ENCODE peak calls at places on chromosomes 5 and 9, in ten cellular contexts. E is hypothalamus; I is T-helper 2 cell; C is EL; U is RKO; P is activated T-helper 9 cell treated with anti-CD3 and anti-CD28 coated beads, Interleukin-2, amount 50 U/mL, for 16 hours; F is CD8-positive, alpha-beta T cell; A is LHCN-M2; T is RCC 7860; J is activated CD8-positive, alpha-beta memory T cell treated with anti-CD3 and anti-CD28 coated beads for 48 hours. H is an unnamed sample.

GRCh38 chr5:96252596-96252995 is 180.5 kb downstream of the PCSK1 start:
- DNase-seq in E (no peak), I (no peak), C (peak), U (no peak), P (no peak), F (no peak), A (no peak), T (no peak), J (no peak), H (no peak)

GRCh38 chr9:133955821-133956411 is 36.2 kb downstream of the VAV2 start:
- DNase-seq in E (no peak), I (peak), C (no peak), U (no peak), P (no peak), F (peak), A (no peak), T (no peak), J (no peak), H (no peak)

GRCh38 chr5:1130218-1130946 is 18.5 kb upstream of the SLC12A7 start:
- DNase-seq in E (no peak), I (no peak), C (no peak), U (no peak), P (no peak), F (no peak), A (no peak), T (no peak), J (no peak), H (no peak)

GRCh38 chr5:113123563-113123962 is 147.0 kb downstream of the DCP2 start:
- DNase-seq in E (no peak), I (no peak), C (no peak), U (peak), P (no peak), F (no peak), A (peak), T (no peak), J (no peak), H (peak)

GRCh38 chr5:173670130-173670591 is 53.7 kb upstream of the BOD1 start:
- DNase-seq in E (no peak), I (no peak), C (no peak), U (no peak), P (no peak), F (no peak), A (no peak), T (no peak), J (no peak), H (no peak)

GRCh38 chr9:21836437-21837161 is 34.2 kb downstream of the MTAP start:
- DNase-seq in E (no peak), I (no peak), C (peak), U (peak), P (no peak), F (no peak), A (peak), T (peak), J (no peak), H (no peak)

GRCh38 chr5:36276864-36277263 is 24.8 kb downstream of the RANBP3L start:
- DNase-seq in E (peak), I (no peak), C (no peak), U (no peak), P (no peak), F (no peak), A (no peak), T (no peak), J (no peak), H (no peak)

GRCh38 chr9:12884736-12885395 is 110.0 kb downstream of the LURAP1L start:
- DNase-seq in E (peak), I (no peak), C (peak), U (peak), P (no peak), F (no peak), A (peak), T (peak), J (no peak), H (peak)

GRCh38 chr5:79794347-79794746 is 104.7 kb downstream of the CMYA5 start:
- DNase-seq in E (no peak), I (no peak), C (no peak), U (no peak), P (no peak), F (no peak), A (no peak), T (no peak), J (no peak), H (no peak)

GRCh38 chr5:80780761-80781285 is 126.0 kb upstream of the DHFR start:
- DNase-seq in E (no peak), I (no peak), C (no peak), U (no peak), P (no peak), F (no peak), A (no peak), T (no peak), J (no peak), H (peak)

GRCh38 chr5:161676109-161676508 is 9.4 kb upstream of the GABRA6 start:
- DNase-seq in E (no peak), I (peak), C (no peak), U (peak), P (no peak), F (no peak), A (peak), T (no peak), J (no peak), H (peak)

GRCh38 chr9:106941901-106942300 is 78.9 kb downstream of the ZNF462 start:
- DNase-seq in E (no peak), I (no peak), C (no peak), U (no peak), P (no peak), F (no peak), A (no peak), T (no peak), J (no peak), H (no peak)

GRCh38 chr9:108272350-108272899 is 583.4 kb downstream of the ACTL7B start:
- DNase-seq in E (peak), I (no peak), C (peak), U (peak), P (no peak), F (no peak), A (peak), T (peak), J (no peak), H (peak)

GRCh38 chr5:158838788-158839187 is 260.9 kb downstream of the EBF1 start:
- DNase-seq in E (no peak), I (no peak), C (no peak), U (no peak), P (no peak), F (no peak), A (no peak), T (no peak), J (no peak), H (no peak)

GRCh38 chr9:69411931-69412740 is 87.1 kb downstream of the ENTREP1 start:
- DNase-seq in E (no peak), I (no peak), C (no peak), U (no peak), P (no peak), F (no peak), A (no peak), T (no peak), J (no peak), H (no peak)

GRCh38 chr5:170572453-170572852 is 68.6 kb downstream of the KCNIP1 start:
- DNase-seq in E (no peak), I (peak), C (no peak), U (no peak), P (peak), F (no peak), A (no peak), T (peak), J (no peak), H (no peak)

GRCh38 chr9:101601904-101602765 is 7.4 kb upstream of the PPP3R2 start:
- DNase-seq in E (peak), I (peak), C (peak), U (peak), P (no peak), F (peak), A (peak), T (peak), J (no peak), H (peak)

GRCh38 chr5:9370256-9370655 is 175.6 kb downstream of the SEMA5A start:
- DNase-seq in E (no peak), I (no peak), C (peak), U (no peak), P (no peak), F (no peak), A (peak), T (no peak), J (no peak), H (no peak)

GRCh38 chr9:8329561-8330283 is 530.1 kb upstream of the DMAC1 start:
- DNase-seq in E (no peak), I (no peak), C (no peak), U (no peak), P (no peak), F (no peak), A (no peak), T (no peak), J (no peak), H (no peak)

GRCh38 chr5:61969347-61969746 is 336.7 kb upstream of the KIF2A start:
- DNase-seq in E (no peak), I (no peak), C (peak), U (peak), P (no peak), F (no peak), A (peak), T (peak), J (no peak), H (no peak)

GRCh38 chr5:177509361-177509951 is at the start of gene DOK3:
- DNase-seq in E (no peak), I (no peak), C (no peak), U (no peak), P (no peak), F (no peak), A (peak), T (no peak), J (no peak), H (no peak)

GRCh38 chr5:109830955-109831502 is 141.3 kb downstream of the MAN2A1 start:
- DNase-seq in E (no peak), I (no peak), C (peak), U (no peak), P (no peak), F (no peak), A (peak), T (no peak), J (no peak), H (no peak)

GRCh38 chr5:60722416-60722815 is 22.4 kb upstream of the DEPDC1B start:
- DNase-seq in E (no peak), I (no peak), C (no peak), U (no peak), P (no peak), F (no peak), A (no peak), T (no peak), J (no peak), H (no peak)

GRCh38 chr5:159814810-159815585 is 101.3 kb upstream of the ADRA1B start:
- DNase-seq in E (no peak), I (no peak), C (peak), U (no peak), P (no peak), F (no peak), A (peak), T (no peak), J (no peak), H (no peak)

GRCh38 chr9:82991684-82992083 is 71.3 kb downstream of the RASEF start:
- DNase-seq in E (peak), I (no peak), C (no peak), U (no peak), P (no peak), F (no peak), A (no peak), T (no peak), J (no peak), H (no peak)

GRCh38 chr5:91170266-91170665 is 212.9 kb downstream of the ARRDC3 start:
- DNase-seq in E (no peak), I (peak), C (peak), U (peak), P (no peak), F (no peak), A (peak), T (no peak), J (no peak), H (no peak)

GRCh38 chr5:80124111-80124510 is 89.0 kb downstream of the THBS4 start:
- DNase-seq in E (no peak), I (no peak), C (no peak), U (no peak), P (no peak), F (no peak), A (no peak), T (no peak), J (no peak), H (no peak)

GRCh38 chr9:93680445-93681315 is 104.3 kb downstream of the PHF2 start:
- DNase-seq in E (no peak), I (no peak), C (no peak), U (no peak), P (no peak), F (peak), A (no peak), T (no peak), J (no peak), H (no peak)

GRCh38 chr5:40955313-40955712 is 46.0 kb downstream of the C7 start:
- DNase-seq in E (no peak), I (no peak), C (no peak), U (no peak), P (no peak), F (no peak), A (no peak), T (no peak), J (no peak), H (no peak)

GRCh38 chr5:72067682-72068470 is 39.4 kb upstream of the MAP1B start:
- DNase-seq in E (no peak), I (no peak), C (peak), U (no peak), P (no peak), F (no peak), A (peak), T (peak), J (no peak), H (peak)

GRCh38 chr5:59275170-59275536 is 618.4 kb downstream of the PDE4D start:
- DNase-seq in E (no peak), I (no peak), C (no peak), U (no peak), P (no peak), F (no peak), A (no peak), T (no peak), J (no peak), H (no peak)

H was measured in ACHN.